ENCODE peak calls at places on chromosomes 12 and 14, in eight cellular contexts. G, I, S, C, B, T, X and M are unnamed samples.
A peak's percentile ranks its signal among the peaks of the same experiment; 100 is the strongest.

GRCh38 chr12:45409966-45410365 is 194.1 kb downstream of the ANO6 start:
- DNase-seq in I (peak; percentile 8), S (no peak), T (no peak), X (peak; percentile 78), B (no peak), C (no peak), G (no peak), M (no peak)

GRCh38 chr12:105674871-105675699 is 344.6 kb downstream of the C12orf75 start:
- DNase-seq in B (no peak), X (no peak), I (no peak), T (no peak), G (no peak), C (no peak), S (no peak), M (no peak)

GRCh38 chr14:68730811-68731425 is 61.9 kb downstream of the ZFP36L1 start:
- DNase-seq in B (peak; percentile 15), G (no peak), T (no peak), X (no peak), I (no peak), C (no peak), S (no peak), M (no peak)

GRCh38 chr14:99862111-99862510 is 68.9 kb downstream of the EML1 start:
- DNase-seq in G (no peak), I (no peak), C (no peak), S (no peak), B (no peak), X (peak; percentile 75), T (peak; percentile 73), M (no peak)

GRCh38 chr14:101852785-101853184 is 91.3 kb downstream of the PPP2R5C start:
- DNase-seq in B (no peak), G (no peak), T (no peak), S (no peak), I (no peak), X (no peak), C (no peak), M (no peak)

GRCh38 chr12:113874326-113874725 is 91.8 kb downstream of the RBM19 start:
- DNase-seq in C (no peak), T (no peak), S (no peak), G (no peak), X (no peak), B (no peak), I (no peak), M (no peak)

GRCh38 chr12:89468648-89469326 is 55.8 kb downstream of the GALNT4 start:
- DNase-seq in B (no peak), S (no peak), I (no peak), C (no peak), X (no peak), G (no peak), T (no peak), M (no peak)

GRCh38 chr12:115423546-115423987 is 739.6 kb upstream of the TBX3 start:
- DNase-seq in S (no peak), G (no peak), B (no peak), C (no peak), I (peak; percentile 23), T (no peak), X (no peak), M (no peak)

GRCh38 chr12:87518508-87518907 is 510.7 kb downstream of the C12orf50 start:
- DNase-seq in I (no peak), S (no peak), B (no peak), G (no peak), X (no peak), T (peak; percentile 62), C (no peak), M (peak; percentile 46)

GRCh38 chr14:34554540-34555250 is 15.2 kb upstream of the EAPP start:
- DNase-seq in T (no peak), B (peak; percentile 40), G (peak; percentile 15), S (no peak), X (peak; percentile 79), C (no peak), I (peak; percentile 52), M (peak; percentile 12)